ENCODE peak calls at places on chromosomes 13 and 19, in eight cellular contexts. P, X, T, U, B, F, H and Y are unnamed samples.
A peak's percentile ranks its signal among the peaks of the same experiment; 100 is the strongest.

GRCh38 chr19:20072936-20073335 is 4.9 kb upstream of the ZNF90 start:
- DNase-seq in U (no peak), H (no peak), T (no peak), B (no peak), F (no peak), P (no peak), X (no peak), Y (no peak)

GRCh38 chr19:3606690-3607289 is at the start of gene TBXA2R:
- DNase-seq in H (no peak), F (peak; percentile 43), X (no peak), T (no peak), U (peak; percentile 57), B (peak; percentile 57), P (no peak), Y (peak; percentile 49)

GRCh38 chr13:99374994-99375805 is 68.0 kb upstream of the GPR183 start:
- DNase-seq in T (no peak), F (no peak), B (no peak), P (no peak), H (no peak), X (no peak), U (no peak), Y (no peak)

GRCh38 chr19:54245936-54246335 is 3.3 kb upstream of the LILRA6 start:
- DNase-seq in F (no peak), T (no peak), P (no peak), B (no peak), X (peak; percentile 81), H (no peak), U (no peak), Y (no peak)

GRCh38 chr19:6084821-6085220 is 25.5 kb downstream of the RFX2 start:
- DNase-seq in U (no peak), P (no peak), T (no peak), B (no peak), H (no peak), X (no peak), F (no peak), Y (no peak)

GRCh38 chr13:44437356-44438233 is 64.0 kb downstream of the SERP2 start:
- DNase-seq in F (no peak), P (no peak), U (no peak), B (peak; percentile 69), T (no peak), X (no peak), H (no peak), Y (peak; percentile 67)

GRCh38 chr13:23724196-23724970 is 154.2 kb downstream of the TNFRSF19 start:
- DNase-seq in P (no peak), F (no peak), H (no peak), U (no peak), T (no peak), X (no peak), B (no peak), Y (peak; percentile 74)

GRCh38 chr19:3104708-3104983 is 10.5 kb downstream of the GNA11 start:
- DNase-seq in T (no peak), P (no peak), X (no peak), B (no peak), H (no peak), U (no peak), F (no peak), Y (no peak)

GRCh38 chr13:48161530-48162179 is 66.8 kb upstream of the MED4 start:
- DNase-seq in B (no peak), H (no peak), F (peak; percentile 58), X (no peak), T (no peak), P (no peak), U (no peak), Y (no peak)

GRCh38 chr13:24682353-24682752 is 2.1 kb downstream of the ATP12A start:
- DNase-seq in T (no peak), P (no peak), B (no peak), X (no peak), F (no peak), H (no peak), U (no peak), Y (no peak)

GRCh38 chr19:42185281-42185680 is 32.2 kb downstream of the DEDD2 start:
- DNase-seq in U (no peak), B (peak; percentile 40), F (no peak), H (no peak), X (no peak), P (no peak), T (no peak), Y (peak; percentile 35)

GRCh38 chr13:23450340-23451046 is 17.0 kb upstream of the SACS start:
- DNase-seq in F (no peak), U (no peak), B (no peak), X (no peak), T (no peak), H (no peak), P (no peak), Y (no peak)

GRCh38 chr13:83691966-83692365 is 190.3 kb downstream of the SLITRK1 start:
- DNase-seq in P (no peak), B (peak; percentile 21), U (no peak), X (no peak), T (no peak), H (no peak), F (no peak), Y (no peak)